ENCODE peak calls at places on chromosome X, in five cellular contexts. F is AG10803, S is neuronal stem cell, L is cardiac fibroblast, D is AG09309. G is an unnamed sample.

GRCh38 chrX:112368371-112368770 is 285.8 kb upstream of the TRPC5 start:
- DNase-seq in F (no peak), S (no peak), L (no peak), D (no peak), G (no peak)

GRCh38 chrX:101745046-101745445 is 85.4 kb upstream of the ARMCX2 start:
- DNase-seq in F (no peak), S (no peak), L (no peak), D (no peak), G (no peak)

GRCh38 chrX:154044045-154044444 is 24.3 kb upstream of the IRAK1 start:
- DNase-seq in F (no peak), S (no peak), L (no peak), D (no peak), G (no peak)

GRCh38 chrX:124087000-124087746 is 125.7 kb downstream of the STAG2 start:
- DNase-seq in F (no peak), S (no peak), L (no peak), D (no peak), G (no peak)

GRCh38 chrX:38973327-38973726 is 172.1 kb downstream of the MID1IP1 start:
- DNase-seq in F (no peak), S (no peak), L (peak; percentile 46), D (no peak), G (no peak)

GRCh38 chrX:136336623-136337022 is 35.9 kb downstream of the ADGRG4 start:
- DNase-seq in F (no peak), S (no peak), L (no peak), D (no peak), G (no peak)

GRCh38 chrX:23668335-23668734 is 1.0 kb downstream of the PRDX4 start:
- DNase-seq in F (no peak), S (no peak), L (no peak), D (no peak), G (no peak)

GRCh38 chrX:120794525-120794975 is 81.1 kb downstream of the CT47B1 start:
- DNase-seq in F (no peak), S (no peak), L (peak; percentile 46), D (no peak), G (no peak)

GRCh38 chrX:117397846-117398245 is 718.8 kb downstream of the KLHL13 start:
- DNase-seq in F (no peak), S (no peak), L (no peak), D (no peak), G (no peak)

GRCh38 chrX:150547511-150548115 is 20.8 kb upstream of the MTM1 start:
- DNase-seq in F (peak; percentile 38), S (no peak), L (peak; percentile 70), D (no peak), G (no peak)

GRCh38 chrX:144586756-144587155 is 660.5 kb upstream of the SPANXN1 start:
- DNase-seq in F (peak; percentile 23), S (no peak), L (peak; percentile 0), D (peak; percentile 27), G (no peak)

GRCh38 chrX:136766785-136767103 is 14.0 kb downstream of the ARHGEF6 start:
- DNase-seq in F (no peak), S (no peak), L (no peak), D (no peak), G (no peak)

GRCh38 chrX:112868586-112868985 is 28.0 kb upstream of the AMOT start:
- DNase-seq in F (no peak), S (no peak), L (no peak), D (no peak), G (no peak)

GRCh38 chrX:124239911-124240310 is 92.5 kb upstream of the TEX13D start:
- DNase-seq in F (no peak), S (no peak), L (no peak), D (no peak), G (no peak)

DNA sequence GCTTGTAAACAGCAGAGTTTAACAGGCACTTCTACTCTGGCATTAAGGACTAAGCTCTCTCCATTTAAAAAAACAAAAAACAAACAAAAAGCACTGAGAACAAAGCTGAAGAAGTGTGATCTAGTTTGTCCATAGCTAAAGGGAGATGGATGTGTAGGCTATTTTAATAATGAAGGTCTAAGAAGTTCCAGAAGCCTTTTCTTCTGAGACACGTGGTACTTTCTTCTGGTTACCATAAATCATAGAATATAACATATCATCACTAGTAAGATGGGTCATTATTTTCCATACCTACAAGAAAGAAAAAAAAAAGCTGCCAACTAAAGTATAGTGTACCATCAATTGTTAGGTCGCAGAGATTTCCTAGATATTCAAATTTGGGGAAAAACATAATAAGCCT is 722 bp upstream of the NBDY start:
- DNase-seq in F (no peak), S (no peak), L (peak; percentile 22), D (no peak), G (no peak)
- H3K4me3 ChIP-seq in F (no peak overlapping the region), S (no peak overlapping the region), L (peak overlapping the region; percentile 68), D (no peak overlapping the region), G (peak overlapping the region; percentile 65)

DNA sequence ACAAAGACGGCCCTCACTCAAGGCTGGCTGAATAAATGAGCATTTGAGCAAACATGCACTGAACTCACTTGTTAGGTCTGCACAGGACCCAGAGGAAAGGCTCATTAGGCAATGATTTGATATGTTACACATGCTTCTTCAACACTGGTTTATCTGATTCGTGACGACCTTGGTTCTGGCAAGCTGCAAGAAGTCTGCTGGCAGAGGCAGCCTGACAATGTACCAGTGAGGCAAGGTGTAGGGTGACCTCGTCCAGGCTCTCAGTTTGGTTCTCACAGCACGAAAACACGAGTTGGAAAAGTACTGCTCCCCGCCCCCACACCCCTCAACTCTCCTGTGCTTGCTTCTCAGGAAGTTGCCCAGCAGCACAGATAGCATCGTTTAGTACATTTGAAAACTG is 63.1 kb upstream of the CITED1 start:
- DNase-seq in F (no peak), S (no peak), L (peak; percentile 46), D (no peak), G (no peak)
- H3K4me3 ChIP-seq in F (no peak overlapping the region), S (no peak overlapping the region), L (no peak overlapping the region), D (no peak overlapping the region), G (no peak overlapping the region)

GRCh38 chrX:40272141-40272540 is 174.4 kb upstream of the BCOR start:
- DNase-seq in F (no peak), S (no peak), L (no peak), D (no peak), G (no peak)

GRCh38 chrX:40268126-40268525 is 170.4 kb upstream of the BCOR start:
- DNase-seq in F (peak; percentile 53), S (no peak), L (no peak), D (no peak), G (no peak)

GRCh38 chrX:40266490-40267333 is 169.0 kb upstream of the BCOR start:
- DNase-seq in F (peak; percentile 59), S (peak; percentile 44), L (peak; percentile 69), D (no peak), G (no peak)

GRCh38 chrX:40262641-40263560 is 165.1 kb upstream of the BCOR start:
- DNase-seq in F (peak; percentile 72), S (no peak), L (peak; percentile 71), D (no peak), G (peak; percentile 16)

DNA sequence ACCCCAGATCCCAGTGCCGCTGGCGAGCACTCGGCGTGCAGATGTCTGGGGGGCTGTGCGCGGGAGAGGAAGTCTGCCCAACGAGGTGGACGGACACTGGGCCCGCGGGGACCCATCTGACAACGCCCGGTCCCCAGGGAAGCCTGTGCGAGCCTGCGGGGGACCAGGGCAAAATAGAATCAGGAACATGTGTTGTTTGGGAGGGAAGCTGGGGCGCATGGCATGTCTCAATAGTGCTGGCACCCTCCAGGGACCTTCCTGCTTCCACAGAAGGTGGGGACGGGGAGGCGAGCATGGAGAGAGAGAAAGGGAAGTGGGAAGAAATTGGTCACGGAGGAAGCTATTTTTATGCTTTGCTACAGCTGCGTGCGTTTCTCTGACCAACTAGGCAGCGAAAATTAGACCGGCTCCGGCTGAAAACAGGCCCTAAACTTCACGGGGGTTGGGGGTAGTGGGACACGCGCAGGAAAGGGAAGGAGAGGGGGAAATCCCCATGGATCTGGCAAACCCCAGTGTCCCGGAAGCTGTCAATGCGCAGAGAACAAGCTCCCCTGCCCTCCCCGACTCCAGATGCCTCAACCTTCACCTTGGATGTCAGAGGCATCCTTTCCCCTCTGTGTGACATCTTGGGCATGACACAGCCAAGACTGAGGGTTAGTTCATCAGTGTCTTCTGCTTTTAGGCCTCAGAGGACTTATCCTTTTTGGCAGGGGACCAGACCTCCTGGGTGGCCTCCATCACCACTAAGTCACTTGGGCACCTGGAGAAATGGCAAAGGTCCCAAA is 169.8 kb upstream of the BCOR start:
- DNase-seq in F (no peak), S (no peak), L (no peak), D (no peak), G (no peak)
- H3K4me3 ChIP-seq in F (peak overlapping the region; percentile 34), S (no peak overlapping the region), L (peak overlapping the region; percentile 53), D (peak overlapping the region; percentile 52), G (peak overlapping the region; percentile 40)

DNA sequence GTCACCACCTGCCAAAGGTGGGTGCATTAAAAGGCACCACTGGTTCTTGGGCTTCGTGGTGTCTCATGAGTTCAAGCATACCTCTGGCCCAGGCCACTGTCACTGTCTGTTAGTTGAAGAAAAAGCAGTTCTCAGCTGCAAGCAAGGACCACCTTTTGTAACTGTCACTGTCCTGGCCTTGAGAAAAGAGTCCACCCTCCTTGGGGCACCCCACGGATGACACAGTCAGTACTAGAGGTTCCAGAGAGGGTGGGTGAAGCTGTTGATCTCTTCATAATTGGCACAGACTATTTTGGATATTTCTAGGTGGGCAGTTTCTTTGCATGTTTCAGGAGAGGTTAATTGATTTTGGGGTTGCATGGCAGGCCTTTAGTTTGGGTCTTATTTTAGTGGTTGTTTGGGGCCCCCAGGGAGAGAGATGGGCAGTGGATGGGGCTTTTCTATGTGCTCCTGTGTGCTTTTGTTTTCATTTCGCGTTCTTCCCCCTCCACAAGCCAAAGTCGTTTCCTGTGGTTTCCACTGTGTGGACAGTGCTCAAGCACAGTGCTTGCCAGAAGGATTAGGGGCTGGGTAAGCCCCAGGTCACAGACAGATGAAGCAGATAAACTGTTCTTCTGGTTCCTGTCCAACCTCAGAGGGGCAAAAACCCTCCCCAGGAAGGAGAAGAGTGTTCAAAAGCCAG is 156.2 kb upstream of the PPP1R2C start:
- DNase-seq in F (no peak), S (no peak), L (no peak), D (no peak), G (no peak)
- H3K4me3 ChIP-seq in F (no peak overlapping the region), S (no peak overlapping the region), L (no peak overlapping the region), D (no peak overlapping the region), G (no peak overlapping the region)

GRCh38 chrX:103329991-103330390 is at the start of gene TCEAL7:
- DNase-seq in F (peak; percentile 23), S (no peak), L (peak; percentile 32), D (no peak), G (no peak)
- H3K4me3 ChIP-seq in F (peak within 1 kb of the TSS; percentile 43), S (peak within 1 kb of the TSS; percentile 74), L (peak within 1 kb of the TSS; percentile 43), D (no peak within 1 kb of the TSS), G (peak within 1 kb of the TSS; percentile 43)

DNA sequence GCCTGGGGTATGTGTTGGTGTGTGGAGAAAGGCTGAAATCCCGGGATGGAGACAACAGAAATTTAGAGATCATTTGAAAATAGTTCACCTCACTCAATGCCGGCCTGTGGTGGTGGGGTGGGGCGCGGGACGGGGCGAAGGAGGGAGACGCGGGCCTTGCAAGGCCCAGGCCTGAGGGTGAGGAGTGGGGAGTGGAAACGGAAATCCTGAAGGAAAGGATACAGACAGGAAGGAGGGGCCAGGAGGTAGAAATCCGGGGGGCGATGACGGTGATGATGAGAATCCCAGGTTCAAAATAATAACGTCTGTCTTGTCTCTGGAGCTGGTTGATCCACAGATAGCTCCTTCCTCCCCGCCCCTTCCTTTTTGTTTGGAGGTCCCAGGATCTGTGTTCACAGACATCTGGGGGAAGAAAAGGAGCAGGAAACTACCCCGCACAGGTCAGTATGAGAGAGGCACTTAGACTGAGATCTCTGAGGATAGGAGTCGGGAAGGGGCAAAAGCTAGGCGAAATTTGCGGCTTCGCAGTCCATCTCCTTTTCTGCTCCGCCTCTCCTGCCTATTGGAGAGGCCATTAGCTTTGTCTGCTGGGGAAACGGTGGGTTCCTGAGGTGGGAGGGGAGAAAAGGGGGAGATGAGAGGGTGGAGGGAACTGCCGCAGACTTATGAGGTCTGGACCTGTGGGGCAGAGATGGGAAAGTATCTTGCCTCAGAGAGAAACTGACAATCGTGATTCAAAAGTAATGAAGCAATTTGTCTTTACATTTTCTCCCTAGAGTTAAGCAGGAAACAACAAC is 760 bp downstream of the TCEAL7 start:
- DNase-seq in F (no peak), S (no peak), L (peak; percentile 12), D (no peak), G (no peak)
- H3K4me3 ChIP-seq in F (peak overlapping the region; percentile 43), S (peak overlapping the region; percentile 74), L (peak overlapping the region; percentile 43), D (no peak overlapping the region), G (peak overlapping the region; percentile 43)

GRCh38 chrX:126165721-126166401 is at the start of gene DCAF12L2:
- DNase-seq in F (no peak), S (peak; percentile 24), L (peak; percentile 1), D (no peak), G (no peak)
- H3K4me3 ChIP-seq in F (peak within 1 kb of the TSS; percentile 17), S (peak within 1 kb of the TSS; percentile 79), L (peak within 1 kb of the TSS; percentile 24), D (no peak within 1 kb of the TSS), G (no peak within 1 kb of the TSS)

G was measured in BJ.